ENCODE peak calls at places on chromosomes 3 and 15, in four cellular contexts. One of them, this sample, is unnamed.

GRCh38 chr15:99658000-99658399 is 75.2 kb downstream of the LYSMD4 start:
- DNase-seq in AG08396: no peak
- DNase-seq in stimulated activated CD4-positive, alpha-beta T cell treated with anti-CD3 and anti-CD28 coated beads, Interleukin-15, amount 100 ng/mL, for 1 hour: no peak
- DNase-seq in H4: no peak
- DNase-seq in this sample: no peak

GRCh38 chr3:191339313-191339917 is 9.1 kb upstream of the UTS2B start:
- DNase-seq in AG08396: no peak
- DNase-seq in stimulated activated CD4-positive, alpha-beta T cell treated with anti-CD3 and anti-CD28 coated beads, Interleukin-15, amount 100 ng/mL, for 1 hour: no peak
- DNase-seq in H4: no peak
- DNase-seq in this sample: no peak

GRCh38 chr15:90550919-90551318 is 21.2 kb downstream of the CRTC3 start:
- DNase-seq in AG08396: no peak
- DNase-seq in stimulated activated CD4-positive, alpha-beta T cell treated with anti-CD3 and anti-CD28 coated beads, Interleukin-15, amount 100 ng/mL, for 1 hour: no peak
- DNase-seq in H4: no peak
- DNase-seq in this sample: no peak

GRCh38 chr3:153289334-153289808 is 127.3 kb downstream of the RAP2B start:
- DNase-seq in AG08396: no peak
- DNase-seq in stimulated activated CD4-positive, alpha-beta T cell treated with anti-CD3 and anti-CD28 coated beads, Interleukin-15, amount 100 ng/mL, for 1 hour: no peak
- DNase-seq in H4: peak
- DNase-seq in this sample: no peak

GRCh38 chr3:122299872-122300460 is 25.1 kb upstream of the CSTA start:
- DNase-seq in AG08396: no peak
- DNase-seq in stimulated activated CD4-positive, alpha-beta T cell treated with anti-CD3 and anti-CD28 coated beads, Interleukin-15, amount 100 ng/mL, for 1 hour: no peak
- DNase-seq in H4: no peak
- DNase-seq in this sample: peak

GRCh38 chr15:32718082-32718821 is 448 bp downstream of the GREM1 start:
- DNase-seq in AG08396: peak
- DNase-seq in stimulated activated CD4-positive, alpha-beta T cell treated with anti-CD3 and anti-CD28 coated beads, Interleukin-15, amount 100 ng/mL, for 1 hour: no peak
- DNase-seq in H4: no peak
- DNase-seq in this sample: peak

GRCh38 chr3:130345487-130346079 is at the start of gene COL6A5:
- DNase-seq in AG08396: no peak
- DNase-seq in stimulated activated CD4-positive, alpha-beta T cell treated with anti-CD3 and anti-CD28 coated beads, Interleukin-15, amount 100 ng/mL, for 1 hour: no peak
- DNase-seq in H4: no peak
- DNase-seq in this sample: no peak

GRCh38 chr3:194584866-194585265 is 48.4 kb downstream of the TMEM44 start:
- DNase-seq in AG08396: no peak
- DNase-seq in stimulated activated CD4-positive, alpha-beta T cell treated with anti-CD3 and anti-CD28 coated beads, Interleukin-15, amount 100 ng/mL, for 1 hour: no peak
- DNase-seq in H4: no peak
- DNase-seq in this sample: peak

GRCh38 chr3:12553921-12554391 is 2.9 kb upstream of the MKRN2 start:
- DNase-seq in AG08396: peak
- DNase-seq in stimulated activated CD4-positive, alpha-beta T cell treated with anti-CD3 and anti-CD28 coated beads, Interleukin-15, amount 100 ng/mL, for 1 hour: no peak
- DNase-seq in H4: peak
- DNase-seq in this sample: peak

GRCh38 chr15:71301958-71302621 is 186.8 kb downstream of the THSD4 start:
- DNase-seq in AG08396: no peak
- DNase-seq in stimulated activated CD4-positive, alpha-beta T cell treated with anti-CD3 and anti-CD28 coated beads, Interleukin-15, amount 100 ng/mL, for 1 hour: no peak
- DNase-seq in H4: no peak
- DNase-seq in this sample: no peak

GRCh38 chr3:194141415-194142155 is 5.6 kb downstream of the HES1 start:
- DNase-seq in AG08396: peak
- DNase-seq in stimulated activated CD4-positive, alpha-beta T cell treated with anti-CD3 and anti-CD28 coated beads, Interleukin-15, amount 100 ng/mL, for 1 hour: peak
- DNase-seq in H4: peak
- DNase-seq in this sample: peak

GRCh38 chr3:99817047-99817436 is 620 bp upstream of the CMSS1 start:
- DNase-seq in AG08396: peak
- DNase-seq in stimulated activated CD4-positive, alpha-beta T cell treated with anti-CD3 and anti-CD28 coated beads, Interleukin-15, amount 100 ng/mL, for 1 hour: no peak
- DNase-seq in H4: no peak
- DNase-seq in this sample: peak